ENCODE peak calls at places on chromosomes 3 and 15, in four cellular contexts. D, Y, C and W are unnamed samples.

GRCh38 chr3:54999159-54999558 is 71.3 kb upstream of the LRTM1 start:
- DNase-seq in Y (peak; percentile 2), D (no peak), C (peak; percentile 9), W (no peak)

GRCh38 chr3:66456711-66457173 is 44.1 kb downstream of the LRIG1 start:
- DNase-seq in C (no peak), D (no peak), Y (no peak), W (no peak)

GRCh38 chr3:138469869-138470268 is 35.5 kb downstream of the ESYT3 start:
- DNase-seq in Y (no peak), D (no peak), C (no peak), W (no peak)

GRCh38 chr3:149245738-149246451 is 24.3 kb upstream of the CP start:
- DNase-seq in C (no peak), Y (peak; percentile 75), D (peak; percentile 46), W (no peak)

GRCh38 chr3:129180461-129180860 is 3.2 kb downstream of the CNBP start:
- DNase-seq in Y (no peak), D (no peak), C (no peak), W (no peak)

GRCh38 chr3:98791341-98792325 is 28.5 kb downstream of the ST3GAL6 start:
- DNase-seq in Y (no peak), C (no peak), D (no peak), W (no peak)

GRCh38 chr3:94082412-94082937 is 19.6 kb downstream of the NSUN3 start:
- DNase-seq in Y (no peak), C (no peak), D (no peak), W (no peak)

GRCh38 chr3:52286777-52287110 is 884 bp upstream of the GLYCTK start:
- DNase-seq in D (no peak), C (no peak), Y (peak; percentile 61), W (no peak)

GRCh38 chr3:134709563-134710312 is 58.9 kb upstream of the KY start:
- DNase-seq in C (no peak), Y (no peak), D (no peak), W (no peak)

GRCh38 chr3:49171775-49172500 is 540 bp downstream of the KLHDC8B start:
- DNase-seq in C (no peak), Y (no peak), D (no peak), W (no peak)

GRCh38 chr3:87191175-87191574 is 35.9 kb upstream of the CHMP2B start:
- DNase-seq in C (no peak), D (no peak), Y (no peak), W (no peak)

GRCh38 chr3:179028408-179028807 is 43.2 kb downstream of the ZMAT3 start:
- DNase-seq in C (no peak), Y (no peak), D (no peak), W (no peak)

GRCh38 chr3:5499404-5499803 is 311.9 kb downstream of the EDEM1 start:
- DNase-seq in C (no peak), D (peak; percentile 39), Y (no peak), W (no peak)

GRCh38 chr3:106276755-106277612 is 408.2 kb upstream of the CBLB start:
- DNase-seq in C (no peak), Y (no peak), D (no peak), W (no peak)

GRCh38 chr3:124057453-124057852 is 65.5 kb upstream of the ROPN1 start:
- DNase-seq in Y (no peak), C (no peak), D (no peak), W (no peak)

GRCh38 chr15:59281699-59282098 is 75.1 kb downstream of the LDHAL6B start:
- DNase-seq in Y (peak; percentile 76), D (no peak), C (no peak), W (no peak)

GRCh38 chr3:141959921-141960554 is 83.6 kb downstream of the ATP1B3 start:
- DNase-seq in D (no peak), C (no peak), Y (no peak), W (no peak)

GRCh38 chr15:39747326-39747725 is 35.3 kb downstream of the FSIP1 start:
- DNase-seq in C (no peak), Y (no peak), D (no peak), W (no peak)

GRCh38 chr3:36380171-36381031 is at the start of gene STAC:
- DNase-seq in Y (no peak), C (no peak), D (no peak), W (peak; percentile 88)

GRCh38 chr3:47612178-47612577 is 33.5 kb upstream of the CSPG5 start:
- DNase-seq in Y (no peak), D (no peak), C (no peak), W (no peak)

GRCh38 chr15:95520511-95520910 is 810.0 kb upstream of the NR2F2 start:
- DNase-seq in Y (no peak), D (peak; percentile 15), C (no peak), W (no peak)

GRCh38 chr15:37847776-37848175 is 86.7 kb upstream of the TMCO5A start:
- DNase-seq in C (no peak), D (no peak), Y (no peak), W (no peak)

GRCh38 chr3:102530443-102531195 is 95.8 kb downstream of the ZPLD1 start:
- DNase-seq in D (no peak), C (no peak), Y (no peak), W (no peak)

GRCh38 chr3:153162513-153163348 is 705 bp downstream of the RAP2B start:
- DNase-seq in Y (no peak), D (no peak), C (no peak), W (peak; percentile 57)

GRCh38 chr3:16633948-16634347 is 28.7 kb upstream of the DAZL start:
- DNase-seq in C (no peak), D (peak; percentile 16), Y (no peak), W (no peak)

GRCh38 chr3:26099692-26100091 is 309.8 kb downstream of the OXSM start:
- DNase-seq in Y (no peak), D (no peak), C (no peak), W (no peak)
- TF ChIP-seq ZBTB33 in Y (no peak), D (no peak), C (no peak), W (no peak)

DNA sequence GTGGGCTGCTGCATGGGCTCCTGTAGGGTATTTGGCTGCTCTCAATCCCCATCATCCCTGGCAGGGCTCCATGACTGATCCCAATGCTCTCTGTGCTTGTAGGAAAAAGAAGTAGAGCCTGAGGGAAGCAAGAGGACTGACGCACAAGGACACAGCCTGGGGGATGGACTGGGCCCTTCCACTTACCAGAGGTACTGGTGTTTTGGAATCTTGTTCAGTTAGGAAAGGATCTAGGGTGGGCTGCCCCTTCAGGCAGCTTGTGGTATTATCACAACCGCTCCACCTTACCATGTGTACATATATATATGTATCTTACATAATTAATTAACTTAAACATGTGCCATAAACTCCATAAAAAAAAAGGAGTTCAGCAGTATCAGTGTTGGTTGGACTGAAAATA is 1.3 kb downstream of the SLC28A2 start:
- DNase-seq in C (peak; percentile 36), Y (no peak), D (no peak), W (peak; percentile 19)
- TF ChIP-seq RFX5 in C (no peak), Y (no peak), D (no peak), W (no peak)

GRCh38 chr3:139505829-139506386 is 29.6 kb upstream of the RBP2 start:
- DNase-seq in C (no peak), Y (no peak), D (no peak), W (no peak)

GRCh38 chr3:139509631-139510030 is 29.9 kb downstream of the RBP1 start:
- DNase-seq in D (no peak), Y (no peak), C (no peak), W (no peak)

GRCh38 chr3:139506792-139507191 is 30.5 kb upstream of the RBP2 start:
- DNase-seq in D (no peak), Y (peak; percentile 9), C (no peak), W (no peak)
- TF ChIP-seq ZBTB33 in D (no peak), Y (no peak), C (no peak), W (no peak)

GRCh38 chr3:198107840-198108734 is 148.1 kb downstream of the LMLN start:
- DNase-seq in D (no peak), Y (no peak), C (peak; percentile 52), W (no peak)
- TF ChIP-seq RFX5 in D (no peak), Y (no peak), C (no peak), W (no peak)

DNA sequence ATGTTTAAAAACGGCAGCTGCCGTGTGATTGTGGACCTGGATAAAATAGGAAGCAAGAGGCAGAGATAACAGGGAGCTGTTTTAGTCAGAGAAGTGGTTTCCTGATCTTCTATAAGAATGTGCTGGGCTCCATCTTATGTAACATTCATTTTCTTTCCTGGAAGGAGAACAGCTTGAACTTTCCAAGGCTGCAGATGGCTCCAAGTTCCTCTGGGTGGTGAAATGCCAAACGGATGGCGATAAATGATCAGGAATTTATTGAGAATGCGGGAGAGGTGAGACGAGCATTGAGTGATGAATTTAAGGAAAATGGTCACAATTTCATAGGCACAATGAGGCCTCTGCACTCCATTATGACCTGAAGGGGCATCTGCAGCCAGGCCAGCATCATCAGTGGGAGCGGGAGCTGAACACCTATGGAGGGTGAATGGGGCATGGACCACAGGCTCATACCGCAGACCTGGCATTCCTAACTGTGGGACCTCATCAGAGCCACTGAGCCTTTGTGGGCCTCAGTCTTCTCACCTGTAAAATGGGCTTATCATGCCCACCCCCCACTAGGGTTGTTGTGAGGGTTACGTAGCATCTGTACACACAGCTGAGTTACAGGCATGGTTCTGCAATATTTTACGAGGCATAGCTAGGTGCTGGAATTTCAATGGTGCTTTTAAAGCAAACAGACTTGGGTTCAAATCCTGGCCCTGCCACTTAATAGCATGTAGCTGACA is 17.1 kb downstream of the MGLL start:
- DNase-seq in D (no peak), C (no peak), Y (no peak), W (no peak)
- TF ChIP-seq ZBTB33 in D (no peak), C (no peak), Y (no peak), W (no peak)